ENCODE peak calls at places on chromosomes 3 and 15, in ten cellular contexts. One of them, this sample, is unnamed.

GRCh38 chr15:66707310-66708160 is 5.5 kb downstream of the SMAD6 start:
- DNase-seq in Daoy: peak; percentile 64
- DNase-seq in EL: peak; percentile 42
- DNase-seq in H4: peak; percentile 57
- DNase-seq in HT-29: no peak
- DNase-seq in neural crest cell: no peak
- DNase-seq in adrenal gland: no peak
- DNase-seq in mesendoderm: peak; percentile 95
- DNase-seq in stimulated activated effector memory CD8-positive, alpha-beta T cell treated with anti-CD3 and anti-CD28 coated beads, Interleukin-12 subunit alpha, Interleukin-12 subunit beta, amount 100 ng/mL, for 72 hours: no peak
- DNase-seq in HuH-7.5: peak; percentile 40
- DNase-seq in this sample: peak; percentile 86

GRCh38 chr3:32817561-32818430 is at the start of gene TRIM71:
- DNase-seq in Daoy: peak; percentile 7
- DNase-seq in EL: peak; percentile 14
- DNase-seq in H4: no peak
- DNase-seq in HT-29: no peak
- DNase-seq in neural crest cell: no peak
- DNase-seq in adrenal gland: no peak
- DNase-seq in mesendoderm: peak; percentile 67
- DNase-seq in stimulated activated effector memory CD8-positive, alpha-beta T cell treated with anti-CD3 and anti-CD28 coated beads, Interleukin-12 subunit alpha, Interleukin-12 subunit beta, amount 100 ng/mL, for 72 hours: peak; percentile 57
- DNase-seq in HuH-7.5: peak; percentile 92
- DNase-seq in this sample: peak; percentile 34

GRCh38 chr3:175716451-175716850 is 857.3 kb downstream of the NAALADL2 start:
- DNase-seq in Daoy: no peak
- DNase-seq in EL: peak; percentile 48
- DNase-seq in H4: no peak
- DNase-seq in HT-29: no peak
- DNase-seq in neural crest cell: no peak
- DNase-seq in adrenal gland: no peak
- DNase-seq in mesendoderm: no peak
- DNase-seq in stimulated activated effector memory CD8-positive, alpha-beta T cell treated with anti-CD3 and anti-CD28 coated beads, Interleukin-12 subunit alpha, Interleukin-12 subunit beta, amount 100 ng/mL, for 72 hours: no peak
- DNase-seq in HuH-7.5: no peak
- DNase-seq in this sample: no peak

GRCh38 chr3:184716652-184717607 is 5.1 kb upstream of the MAGEF1 start:
- DNase-seq in Daoy: peak; percentile 54
- DNase-seq in EL: peak; percentile 23
- DNase-seq in H4: peak; percentile 57
- DNase-seq in HT-29: no peak
- DNase-seq in neural crest cell: peak; percentile 45
- DNase-seq in adrenal gland: peak; percentile 13
- DNase-seq in mesendoderm: peak; percentile 70
- DNase-seq in stimulated activated effector memory CD8-positive, alpha-beta T cell treated with anti-CD3 and anti-CD28 coated beads, Interleukin-12 subunit alpha, Interleukin-12 subunit beta, amount 100 ng/mL, for 72 hours: no peak
- DNase-seq in HuH-7.5: no peak
- DNase-seq in this sample: peak; percentile 87

GRCh38 chr15:52071570-52071969 is 41.0 kb downstream of the BCL2L10 start:
- DNase-seq in Daoy: no peak
- DNase-seq in EL: no peak
- DNase-seq in H4: no peak
- DNase-seq in HT-29: peak; percentile 83
- DNase-seq in neural crest cell: no peak
- DNase-seq in adrenal gland: no peak
- DNase-seq in mesendoderm: no peak
- DNase-seq in stimulated activated effector memory CD8-positive, alpha-beta T cell treated with anti-CD3 and anti-CD28 coated beads, Interleukin-12 subunit alpha, Interleukin-12 subunit beta, amount 100 ng/mL, for 72 hours: no peak
- DNase-seq in HuH-7.5: no peak
- DNase-seq in this sample: no peak

GRCh38 chr15:81295466-81296145 is 28.3 kb downstream of the STARD5 start:
- DNase-seq in Daoy: no peak
- DNase-seq in EL: no peak
- DNase-seq in H4: no peak
- DNase-seq in HT-29: no peak
- DNase-seq in neural crest cell: no peak
- DNase-seq in adrenal gland: no peak
- DNase-seq in mesendoderm: no peak
- DNase-seq in stimulated activated effector memory CD8-positive, alpha-beta T cell treated with anti-CD3 and anti-CD28 coated beads, Interleukin-12 subunit alpha, Interleukin-12 subunit beta, amount 100 ng/mL, for 72 hours: no peak
- DNase-seq in HuH-7.5: no peak
- DNase-seq in this sample: no peak

GRCh38 chr3:195542261-195542660 is 864 bp downstream of the PPP1R2 start:
- DNase-seq in Daoy: no peak
- DNase-seq in EL: no peak
- DNase-seq in H4: no peak
- DNase-seq in HT-29: peak; percentile 42
- DNase-seq in neural crest cell: no peak
- DNase-seq in adrenal gland: no peak
- DNase-seq in mesendoderm: no peak
- DNase-seq in stimulated activated effector memory CD8-positive, alpha-beta T cell treated with anti-CD3 and anti-CD28 coated beads, Interleukin-12 subunit alpha, Interleukin-12 subunit beta, amount 100 ng/mL, for 72 hours: no peak
- DNase-seq in HuH-7.5: no peak
- DNase-seq in this sample: no peak

GRCh38 chr3:148084931-148085330 is 612.8 kb upstream of the AGTR1 start:
- DNase-seq in Daoy: no peak
- DNase-seq in EL: no peak
- DNase-seq in H4: no peak
- DNase-seq in HT-29: no peak
- DNase-seq in neural crest cell: no peak
- DNase-seq in adrenal gland: no peak
- DNase-seq in mesendoderm: no peak
- DNase-seq in stimulated activated effector memory CD8-positive, alpha-beta T cell treated with anti-CD3 and anti-CD28 coated beads, Interleukin-12 subunit alpha, Interleukin-12 subunit beta, amount 100 ng/mL, for 72 hours: no peak
- DNase-seq in HuH-7.5: no peak
- DNase-seq in this sample: peak; percentile 25

GRCh38 chr3:94331831-94332230 is 269.0 kb downstream of the NSUN3 start:
- DNase-seq in Daoy: no peak
- DNase-seq in EL: no peak
- DNase-seq in H4: no peak
- DNase-seq in HT-29: no peak
- DNase-seq in neural crest cell: no peak
- DNase-seq in adrenal gland: no peak
- DNase-seq in mesendoderm: no peak
- DNase-seq in stimulated activated effector memory CD8-positive, alpha-beta T cell treated with anti-CD3 and anti-CD28 coated beads, Interleukin-12 subunit alpha, Interleukin-12 subunit beta, amount 100 ng/mL, for 72 hours: no peak
- DNase-seq in HuH-7.5: no peak
- DNase-seq in this sample: no peak

GRCh38 chr3:144142151-144142855 is 170.7 kb downstream of the DIPK2A start:
- DNase-seq in Daoy: no peak
- DNase-seq in EL: peak; percentile 28
- DNase-seq in H4: peak; percentile 43
- DNase-seq in HT-29: no peak
- DNase-seq in neural crest cell: no peak
- DNase-seq in adrenal gland: no peak
- DNase-seq in mesendoderm: peak; percentile 7
- DNase-seq in stimulated activated effector memory CD8-positive, alpha-beta T cell treated with anti-CD3 and anti-CD28 coated beads, Interleukin-12 subunit alpha, Interleukin-12 subunit beta, amount 100 ng/mL, for 72 hours: no peak
- DNase-seq in HuH-7.5: no peak
- DNase-seq in this sample: no peak

GRCh38 chr3:114079761-114080160 is 23.2 kb downstream of the QTRT2 start:
- DNase-seq in Daoy: no peak
- DNase-seq in EL: peak; percentile 44
- DNase-seq in H4: no peak
- DNase-seq in HT-29: no peak
- DNase-seq in neural crest cell: no peak
- DNase-seq in adrenal gland: no peak
- DNase-seq in mesendoderm: no peak
- DNase-seq in stimulated activated effector memory CD8-positive, alpha-beta T cell treated with anti-CD3 and anti-CD28 coated beads, Interleukin-12 subunit alpha, Interleukin-12 subunit beta, amount 100 ng/mL, for 72 hours: no peak
- DNase-seq in HuH-7.5: no peak
- DNase-seq in this sample: no peak

GRCh38 chr3:104846270-104846669 is 520.4 kb upstream of the ALCAM start:
- DNase-seq in Daoy: no peak
- DNase-seq in EL: peak; percentile 63
- DNase-seq in H4: no peak
- DNase-seq in HT-29: no peak
- DNase-seq in neural crest cell: no peak
- DNase-seq in adrenal gland: no peak
- DNase-seq in mesendoderm: no peak
- DNase-seq in stimulated activated effector memory CD8-positive, alpha-beta T cell treated with anti-CD3 and anti-CD28 coated beads, Interleukin-12 subunit alpha, Interleukin-12 subunit beta, amount 100 ng/mL, for 72 hours: no peak
- DNase-seq in HuH-7.5: no peak
- DNase-seq in this sample: no peak

GRCh38 chr3:3800076-3800448 is 831 bp downstream of the LRRN1 start:
- DNase-seq in Daoy: no peak
- DNase-seq in EL: no peak
- DNase-seq in H4: no peak
- DNase-seq in HT-29: no peak
- DNase-seq in neural crest cell: peak; percentile 12
- DNase-seq in adrenal gland: no peak
- DNase-seq in mesendoderm: peak; percentile 79
- DNase-seq in stimulated activated effector memory CD8-positive, alpha-beta T cell treated with anti-CD3 and anti-CD28 coated beads, Interleukin-12 subunit alpha, Interleukin-12 subunit beta, amount 100 ng/mL, for 72 hours: no peak
- DNase-seq in HuH-7.5: peak; percentile 81
- DNase-seq in this sample: no peak

GRCh38 chr15:85312486-85312885 is 67.9 kb upstream of the AKAP13 start:
- DNase-seq in Daoy: peak; percentile 45
- DNase-seq in EL: peak; percentile 49
- DNase-seq in H4: no peak
- DNase-seq in HT-29: no peak
- DNase-seq in neural crest cell: no peak
- DNase-seq in adrenal gland: no peak
- DNase-seq in mesendoderm: peak; percentile 57
- DNase-seq in stimulated activated effector memory CD8-positive, alpha-beta T cell treated with anti-CD3 and anti-CD28 coated beads, Interleukin-12 subunit alpha, Interleukin-12 subunit beta, amount 100 ng/mL, for 72 hours: peak; percentile 60
- DNase-seq in HuH-7.5: no peak
- DNase-seq in this sample: no peak

GRCh38 chr3:88657459-88657858 is 450.0 kb upstream of the EPHA3 start:
- DNase-seq in Daoy: no peak
- DNase-seq in EL: no peak
- DNase-seq in H4: no peak
- DNase-seq in HT-29: no peak
- DNase-seq in neural crest cell: no peak
- DNase-seq in adrenal gland: no peak
- DNase-seq in mesendoderm: no peak
- DNase-seq in stimulated activated effector memory CD8-positive, alpha-beta T cell treated with anti-CD3 and anti-CD28 coated beads, Interleukin-12 subunit alpha, Interleukin-12 subunit beta, amount 100 ng/mL, for 72 hours: no peak
- DNase-seq in HuH-7.5: no peak
- DNase-seq in this sample: no peak

GRCh38 chr3:168094877-168095610 is 680 bp downstream of the GOLIM4 start:
- DNase-seq in Daoy: peak; percentile 80
- DNase-seq in EL: peak; percentile 78
- DNase-seq in H4: peak; percentile 68
- DNase-seq in HT-29: peak; percentile 65
- DNase-seq in neural crest cell: peak; percentile 48
- DNase-seq in adrenal gland: peak; percentile 56
- DNase-seq in mesendoderm: peak; percentile 93
- DNase-seq in stimulated activated effector memory CD8-positive, alpha-beta T cell treated with anti-CD3 and anti-CD28 coated beads, Interleukin-12 subunit alpha, Interleukin-12 subunit beta, amount 100 ng/mL, for 72 hours: peak; percentile 65
- DNase-seq in HuH-7.5: peak; percentile 18
- DNase-seq in this sample: peak; percentile 68

GRCh38 chr3:27345959-27346865 is 23.0 kb downstream of the NEK10 start:
- DNase-seq in Daoy: no peak
- DNase-seq in EL: no peak
- DNase-seq in H4: no peak
- DNase-seq in HT-29: peak; percentile 38
- DNase-seq in neural crest cell: no peak
- DNase-seq in adrenal gland: no peak
- DNase-seq in mesendoderm: no peak
- DNase-seq in stimulated activated effector memory CD8-positive, alpha-beta T cell treated with anti-CD3 and anti-CD28 coated beads, Interleukin-12 subunit alpha, Interleukin-12 subunit beta, amount 100 ng/mL, for 72 hours: no peak
- DNase-seq in HuH-7.5: no peak
- DNase-seq in this sample: no peak

GRCh38 chr3:196166741-196167140 is 44.5 kb downstream of the ZDHHC19 start:
- DNase-seq in Daoy: no peak
- DNase-seq in EL: no peak
- DNase-seq in H4: no peak
- DNase-seq in HT-29: no peak
- DNase-seq in neural crest cell: no peak
- DNase-seq in adrenal gland: no peak
- DNase-seq in mesendoderm: no peak
- DNase-seq in stimulated activated effector memory CD8-positive, alpha-beta T cell treated with anti-CD3 and anti-CD28 coated beads, Interleukin-12 subunit alpha, Interleukin-12 subunit beta, amount 100 ng/mL, for 72 hours: no peak
- DNase-seq in HuH-7.5: no peak
- DNase-seq in this sample: no peak

This sample was measured in A673.